ENCODE peak calls at places on chromosome 19, in four cellular contexts. One of them, this sample, is unnamed.

GRCh38 chr19:54449701-54450069 is 686 bp downstream of the LENG8 start:
- DNase-seq in NCI-H1092 treated with DMSO at 0.1 percent for 48 hours: no peak
- DNase-seq in CD8-positive, alpha-beta memory T cell: no peak
- DNase-seq in ovary: no peak
- DNase-seq in this sample: no peak

GRCh38 chr19:48844472-48844871 is 8.2 kb upstream of the HSD17B14 start:
- DNase-seq in NCI-H1092 treated with DMSO at 0.1 percent for 48 hours: no peak
- DNase-seq in CD8-positive, alpha-beta memory T cell: no peak
- DNase-seq in ovary: no peak
- DNase-seq in this sample: no peak

GRCh38 chr19:48121909-48122371 is 11.3 kb upstream of the PLA2G4C start:
- DNase-seq in NCI-H1092 treated with DMSO at 0.1 percent for 48 hours: no peak
- DNase-seq in CD8-positive, alpha-beta memory T cell: no peak
- DNase-seq in ovary: no peak
- DNase-seq in this sample: no peak

GRCh38 chr19:46728693-46729339 is 11.9 kb upstream of the PRKD2 start:
- DNase-seq in NCI-H1092 treated with DMSO at 0.1 percent for 48 hours: no peak
- DNase-seq in CD8-positive, alpha-beta memory T cell: peak
- DNase-seq in ovary: peak
- DNase-seq in this sample: peak

GRCh38 chr19:51000981-51001380 is 423 bp downstream of the KLK8 start:
- DNase-seq in NCI-H1092 treated with DMSO at 0.1 percent for 48 hours: no peak
- DNase-seq in CD8-positive, alpha-beta memory T cell: no peak
- DNase-seq in ovary: no peak
- DNase-seq in this sample: no peak

GRCh38 chr19:29376855-29377354 is 148.9 kb upstream of the VSTM2B start:
- DNase-seq in NCI-H1092 treated with DMSO at 0.1 percent for 48 hours: peak
- DNase-seq in CD8-positive, alpha-beta memory T cell: no peak
- DNase-seq in ovary: no peak
- DNase-seq in this sample: no peak

GRCh38 chr19:46659151-46660007 is 1.6 kb downstream of the DACT3 start:
- DNase-seq in NCI-H1092 treated with DMSO at 0.1 percent for 48 hours: no peak
- DNase-seq in CD8-positive, alpha-beta memory T cell: no peak
- DNase-seq in ovary: peak
- DNase-seq in this sample: no peak

GRCh38 chr19:46124638-46125115 is at the start of gene IGFL3:
- DNase-seq in NCI-H1092 treated with DMSO at 0.1 percent for 48 hours: no peak
- DNase-seq in CD8-positive, alpha-beta memory T cell: no peak
- DNase-seq in ovary: no peak
- DNase-seq in this sample: no peak

GRCh38 chr19:18660051-18660910 is 23.2 kb upstream of the CRTC1 start:
- DNase-seq in NCI-H1092 treated with DMSO at 0.1 percent for 48 hours: no peak
- DNase-seq in CD8-positive, alpha-beta memory T cell: no peak
- DNase-seq in ovary: no peak
- DNase-seq in this sample: no peak